ENCODE peak calls at places on chromosome 21, in ten cellular contexts. One of them, this sample, is unnamed.

GRCh38 chr21:16195476-16195875 is 465.7 kb downstream of the USP25 start:
- DNase-seq in testis: no peak
- DNase-seq in H1: no peak
- DNase-seq in right atrium auricular region: no peak
- DNase-seq in fibroblast of pulmonary artery: peak
- DNase-seq in bronchial epithelial cell: peak
- DNase-seq in uterus: no peak
- DNase-seq in IMR-90: peak
- DNase-seq in cardiac fibroblast: peak
- DNase-seq in CD8-positive, alpha-beta T cell: no peak
- DNase-seq in this sample: no peak

GRCh38 chr21:28336299-28336698 is 656.4 kb downstream of the LTN1 start:
- DNase-seq in CD8-positive, alpha-beta T cell: no peak
- DNase-seq in IMR-90: peak
- DNase-seq in cardiac fibroblast: peak
- DNase-seq in bronchial epithelial cell: peak
- DNase-seq in testis: peak
- DNase-seq in uterus: no peak
- DNase-seq in fibroblast of pulmonary artery: peak
- DNase-seq in H1: no peak
- DNase-seq in right atrium auricular region: no peak
- DNase-seq in this sample: peak

GRCh38 chr21:44524412-44525371 is 15.3 kb downstream of the KRTAP10-1 start:
- DNase-seq in bronchial epithelial cell: no peak
- DNase-seq in CD8-positive, alpha-beta T cell: no peak
- DNase-seq in uterus: no peak
- DNase-seq in fibroblast of pulmonary artery: no peak
- DNase-seq in H1: no peak
- DNase-seq in IMR-90: no peak
- DNase-seq in testis: no peak
- DNase-seq in cardiac fibroblast: no peak
- DNase-seq in right atrium auricular region: no peak
- DNase-seq in this sample: no peak

GRCh38 chr21:46081862-46082637 is 15.9 kb upstream of the COL6A2 start:
- DNase-seq in bronchial epithelial cell: no peak
- DNase-seq in testis: no peak
- DNase-seq in H1: no peak
- DNase-seq in fibroblast of pulmonary artery: no peak
- DNase-seq in right atrium auricular region: peak
- DNase-seq in CD8-positive, alpha-beta T cell: no peak
- DNase-seq in uterus: no peak
- DNase-seq in IMR-90: no peak
- DNase-seq in cardiac fibroblast: no peak
- DNase-seq in this sample: no peak

GRCh38 chr21:32096411-32096810 is 182.4 kb downstream of the MIS18A start:
- DNase-seq in bronchial epithelial cell: no peak
- DNase-seq in right atrium auricular region: no peak
- DNase-seq in cardiac fibroblast: peak
- DNase-seq in CD8-positive, alpha-beta T cell: no peak
- DNase-seq in IMR-90: no peak
- DNase-seq in fibroblast of pulmonary artery: no peak
- DNase-seq in uterus: no peak
- DNase-seq in H1: peak
- DNase-seq in testis: no peak
- DNase-seq in this sample: no peak

GRCh38 chr21:31781737-31782136 is 49.8 kb upstream of the SCAF4 start:
- DNase-seq in CD8-positive, alpha-beta T cell: no peak
- DNase-seq in uterus: no peak
- DNase-seq in right atrium auricular region: no peak
- DNase-seq in H1: no peak
- DNase-seq in testis: peak
- DNase-seq in fibroblast of pulmonary artery: peak
- DNase-seq in bronchial epithelial cell: no peak
- DNase-seq in IMR-90: peak
- DNase-seq in cardiac fibroblast: peak
- DNase-seq in this sample: no peak

GRCh38 chr21:36699546-36700294 is 805 bp downstream of the SIM2 start:
- DNase-seq in bronchial epithelial cell: no peak
- DNase-seq in CD8-positive, alpha-beta T cell: no peak
- DNase-seq in testis: no peak
- DNase-seq in cardiac fibroblast: no peak
- DNase-seq in uterus: no peak
- DNase-seq in right atrium auricular region: no peak
- DNase-seq in IMR-90: no peak
- DNase-seq in H1: peak
- DNase-seq in fibroblast of pulmonary artery: no peak
- DNase-seq in this sample: no peak

GRCh38 chr21:31596055-31596454 is 63.4 kb upstream of the SOD1 start:
- DNase-seq in IMR-90: no peak
- DNase-seq in fibroblast of pulmonary artery: no peak
- DNase-seq in CD8-positive, alpha-beta T cell: no peak
- DNase-seq in testis: no peak
- DNase-seq in bronchial epithelial cell: no peak
- DNase-seq in right atrium auricular region: no peak
- DNase-seq in H1: no peak
- DNase-seq in uterus: no peak
- DNase-seq in cardiac fibroblast: no peak
- DNase-seq in this sample: no peak

GRCh38 chr21:33240404-33240803 is 10.7 kb downstream of the IFNAR2 start:
- DNase-seq in fibroblast of pulmonary artery: no peak
- DNase-seq in testis: no peak
- DNase-seq in cardiac fibroblast: no peak
- DNase-seq in right atrium auricular region: no peak
- DNase-seq in CD8-positive, alpha-beta T cell: no peak
- DNase-seq in H1: no peak
- DNase-seq in IMR-90: no peak
- DNase-seq in bronchial epithelial cell: no peak
- DNase-seq in uterus: no peak
- DNase-seq in this sample: no peak

GRCh38 chr21:33238146-33238545 is 8.4 kb downstream of the IFNAR2 start:
- DNase-seq in IMR-90: no peak
- DNase-seq in fibroblast of pulmonary artery: no peak
- DNase-seq in cardiac fibroblast: no peak
- DNase-seq in bronchial epithelial cell: no peak
- DNase-seq in H1: no peak
- DNase-seq in testis: no peak
- DNase-seq in CD8-positive, alpha-beta T cell: no peak
- DNase-seq in uterus: no peak
- DNase-seq in right atrium auricular region: no peak
- DNase-seq in this sample: no peak

GRCh38 chr21:33237446-33237845 is 7.7 kb downstream of the IFNAR2 start:
- DNase-seq in CD8-positive, alpha-beta T cell: no peak
- DNase-seq in IMR-90: no peak
- DNase-seq in fibroblast of pulmonary artery: no peak
- DNase-seq in cardiac fibroblast: peak
- DNase-seq in uterus: no peak
- DNase-seq in right atrium auricular region: no peak
- DNase-seq in bronchial epithelial cell: no peak
- DNase-seq in H1: no peak
- DNase-seq in testis: no peak
- DNase-seq in this sample: no peak

GRCh38 chr21:33236799-33237198 is 7.1 kb downstream of the IFNAR2 start:
- DNase-seq in uterus: no peak
- DNase-seq in bronchial epithelial cell: no peak
- DNase-seq in H1: no peak
- DNase-seq in testis: no peak
- DNase-seq in right atrium auricular region: no peak
- DNase-seq in fibroblast of pulmonary artery: no peak
- DNase-seq in CD8-positive, alpha-beta T cell: no peak
- DNase-seq in cardiac fibroblast: peak
- DNase-seq in IMR-90: no peak
- DNase-seq in this sample: no peak

GRCh38 chr21:33238565-33239255 is 9.0 kb downstream of the IFNAR2 start:
- DNase-seq in cardiac fibroblast: no peak
- DNase-seq in IMR-90: no peak
- DNase-seq in H1: no peak
- DNase-seq in uterus: no peak
- DNase-seq in testis: no peak
- DNase-seq in CD8-positive, alpha-beta T cell: no peak
- DNase-seq in right atrium auricular region: no peak
- DNase-seq in fibroblast of pulmonary artery: no peak
- DNase-seq in bronchial epithelial cell: no peak
- DNase-seq in this sample: no peak
- H3K4me3 ChIP-seq in cardiac fibroblast: no peak
- H3K4me3 ChIP-seq in IMR-90: no peak
- H3K4me3 ChIP-seq in H1: no peak
- H3K4me3 ChIP-seq in uterus: no peak
- H3K4me3 ChIP-seq in testis: no peak
- H3K4me3 ChIP-seq in CD8-positive, alpha-beta T cell: no peak
- H3K4me3 ChIP-seq in right atrium auricular region: no peak
- H3K4me3 ChIP-seq in fibroblast of pulmonary artery: no peak
- H3K4me3 ChIP-seq in bronchial epithelial cell: no peak
- H3K4me3 ChIP-seq in this sample: no peak

GRCh38 chr21:41875086-41875485 is 4.1 kb downstream of the PRDM15 start:
- DNase-seq in uterus: no peak
- DNase-seq in cardiac fibroblast: no peak
- DNase-seq in CD8-positive, alpha-beta T cell: no peak
- DNase-seq in IMR-90: no peak
- DNase-seq in right atrium auricular region: no peak
- DNase-seq in fibroblast of pulmonary artery: no peak
- DNase-seq in bronchial epithelial cell: no peak
- DNase-seq in testis: no peak
- DNase-seq in H1: no peak
- DNase-seq in this sample: no peak

GRCh38 chr21:41876396-41876795 is 2.7 kb downstream of the PRDM15 start:
- DNase-seq in testis: no peak
- DNase-seq in fibroblast of pulmonary artery: no peak
- DNase-seq in right atrium auricular region: no peak
- DNase-seq in H1: no peak
- DNase-seq in cardiac fibroblast: no peak
- DNase-seq in CD8-positive, alpha-beta T cell: no peak
- DNase-seq in bronchial epithelial cell: no peak
- DNase-seq in uterus: no peak
- DNase-seq in IMR-90: no peak
- DNase-seq in this sample: no peak

GRCh38 chr21:41877901-41878830 is 978 bp downstream of the PRDM15 start:
- DNase-seq in CD8-positive, alpha-beta T cell: peak
- DNase-seq in H1: no peak
- DNase-seq in cardiac fibroblast: peak
- DNase-seq in fibroblast of pulmonary artery: peak
- DNase-seq in bronchial epithelial cell: peak
- DNase-seq in IMR-90: peak
- DNase-seq in right atrium auricular region: no peak
- DNase-seq in testis: peak
- DNase-seq in uterus: peak
- DNase-seq in this sample: no peak

GRCh38 chr21:41878831-41879189 is 334 bp downstream of the PRDM15 start:
- DNase-seq in cardiac fibroblast: peak
- DNase-seq in right atrium auricular region: peak
- DNase-seq in H1: peak
- DNase-seq in IMR-90: peak
- DNase-seq in CD8-positive, alpha-beta T cell: peak
- DNase-seq in testis: peak
- DNase-seq in uterus: peak
- DNase-seq in fibroblast of pulmonary artery: peak
- DNase-seq in bronchial epithelial cell: peak
- DNase-seq in this sample: no peak

GRCh38 chr21:41876928-41877652 is 2.1 kb downstream of the PRDM15 start:
- DNase-seq in IMR-90: no peak
- DNase-seq in cardiac fibroblast: no peak
- DNase-seq in right atrium auricular region: no peak
- DNase-seq in bronchial epithelial cell: no peak
- DNase-seq in CD8-positive, alpha-beta T cell: no peak
- DNase-seq in uterus: no peak
- DNase-seq in testis: no peak
- DNase-seq in fibroblast of pulmonary artery: no peak
- DNase-seq in H1: no peak
- DNase-seq in this sample: no peak
- TF ChIP-seq CTCF in IMR-90: no peak
- TF ChIP-seq CTCF in cardiac fibroblast: no peak
- TF ChIP-seq CTCF in right atrium auricular region: no peak
- TF ChIP-seq CTCF in bronchial epithelial cell: no peak
- TF ChIP-seq CTCF in CD8-positive, alpha-beta T cell: no peak
- TF ChIP-seq CTCF in uterus: no peak
- TF ChIP-seq CTCF in testis: no peak
- TF ChIP-seq CTCF in fibroblast of pulmonary artery: no peak
- TF ChIP-seq CTCF in H1: no peak
- TF ChIP-seq CTCF in this sample: no peak

GRCh38 chr21:38569733-38570132 is 71.5 kb upstream of the ERG start:
- DNase-seq in testis: no peak
- DNase-seq in bronchial epithelial cell: no peak
- DNase-seq in CD8-positive, alpha-beta T cell: no peak
- DNase-seq in fibroblast of pulmonary artery: no peak
- DNase-seq in H1: no peak
- DNase-seq in uterus: no peak
- DNase-seq in IMR-90: no peak
- DNase-seq in right atrium auricular region: no peak
- DNase-seq in cardiac fibroblast: no peak
- DNase-seq in this sample: no peak

GRCh38 chr21:38562182-38562581 is 63.9 kb upstream of the ERG start:
- DNase-seq in cardiac fibroblast: no peak
- DNase-seq in H1: no peak
- DNase-seq in testis: no peak
- DNase-seq in IMR-90: no peak
- DNase-seq in fibroblast of pulmonary artery: no peak
- DNase-seq in right atrium auricular region: no peak
- DNase-seq in uterus: no peak
- DNase-seq in bronchial epithelial cell: no peak
- DNase-seq in CD8-positive, alpha-beta T cell: no peak
- DNase-seq in this sample: no peak

DNA sequence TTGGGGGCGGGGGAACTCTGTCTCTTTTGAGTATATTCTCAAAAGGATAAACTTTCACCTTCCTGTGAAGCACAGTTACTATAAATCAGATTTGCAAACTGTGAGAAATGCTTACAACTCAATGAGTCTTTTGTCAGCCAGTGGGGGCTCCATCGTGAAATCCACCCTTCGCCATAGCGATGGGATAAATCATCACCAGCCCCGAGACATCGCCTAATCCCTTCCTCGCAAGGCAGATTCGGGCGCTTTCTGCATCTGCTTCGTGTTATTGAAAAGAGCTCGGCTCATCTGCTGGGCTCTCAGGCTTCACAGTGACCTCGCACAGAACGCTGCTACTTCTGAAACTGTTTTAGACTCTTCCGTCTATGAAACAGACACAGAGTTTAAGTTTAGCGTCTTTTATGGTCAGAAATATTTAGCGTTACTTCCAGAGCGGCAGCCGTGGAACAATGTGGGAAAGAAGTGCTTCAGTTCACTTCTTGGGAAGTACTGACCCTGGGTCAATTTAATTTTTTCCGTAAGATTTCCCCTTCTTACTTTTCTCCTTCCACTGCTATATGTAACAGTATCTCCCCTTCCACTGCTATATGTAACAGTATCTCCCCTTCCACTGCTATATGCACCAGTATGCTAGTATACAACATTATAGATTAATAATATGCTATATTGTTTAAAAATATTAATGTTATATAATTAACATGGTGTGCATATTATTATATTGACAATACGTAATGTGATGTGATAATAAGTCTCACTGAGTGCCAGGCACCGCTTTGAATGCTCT is 69.5 kb upstream of the ERG start:
- DNase-seq in uterus: no peak
- DNase-seq in testis: no peak
- DNase-seq in IMR-90: peak
- DNase-seq in right atrium auricular region: no peak
- DNase-seq in H1: no peak
- DNase-seq in fibroblast of pulmonary artery: peak
- DNase-seq in cardiac fibroblast: peak
- DNase-seq in CD8-positive, alpha-beta T cell: no peak
- DNase-seq in bronchial epithelial cell: no peak
- DNase-seq in this sample: peak
- H3K4me3 ChIP-seq in uterus: no peak
- H3K4me3 ChIP-seq in testis: no peak
- H3K4me3 ChIP-seq in IMR-90: no peak
- H3K4me3 ChIP-seq in right atrium auricular region: peak
- H3K4me3 ChIP-seq in H1: no peak
- H3K4me3 ChIP-seq in fibroblast of pulmonary artery: no peak
- H3K4me3 ChIP-seq in cardiac fibroblast: no peak
- H3K4me3 ChIP-seq in CD8-positive, alpha-beta T cell: no peak
- H3K4me3 ChIP-seq in bronchial epithelial cell: no peak
- H3K4me3 ChIP-seq in this sample: no peak

GRCh38 chr21:41321908-41322495 is 5.4 kb downstream of the FAM3B start:
- DNase-seq in right atrium auricular region: no peak
- DNase-seq in fibroblast of pulmonary artery: no peak
- DNase-seq in IMR-90: no peak
- DNase-seq in uterus: no peak
- DNase-seq in H1: no peak
- DNase-seq in testis: no peak
- DNase-seq in bronchial epithelial cell: no peak
- DNase-seq in cardiac fibroblast: no peak
- DNase-seq in CD8-positive, alpha-beta T cell: no peak
- DNase-seq in this sample: no peak
- TF ChIP-seq CTCF in right atrium auricular region: no peak
- TF ChIP-seq CTCF in fibroblast of pulmonary artery: no peak
- TF ChIP-seq CTCF in IMR-90: no peak
- TF ChIP-seq CTCF in uterus: no peak
- TF ChIP-seq CTCF in H1: no peak
- TF ChIP-seq CTCF in testis: no peak
- TF ChIP-seq CTCF in bronchial epithelial cell: no peak
- TF ChIP-seq CTCF in cardiac fibroblast: no peak
- TF ChIP-seq CTCF in CD8-positive, alpha-beta T cell: no peak
- TF ChIP-seq CTCF in this sample: no peak